ENCODE peak calls at places on chromosome 18, in five cellular contexts. K, D, B, G and C are unnamed samples.

GRCh38 chr18:79458131-79458838 is 62.6 kb downstream of the NFATC1 start:
- DNase-seq in K (no peak), D (peak; percentile 92), B (no peak), G (peak; percentile 72), C (no peak)

GRCh38 chr18:27276479-27276878 is 91.4 kb upstream of the CHST9 start:
- DNase-seq in K (no peak), D (no peak), B (no peak), G (no peak), C (no peak)

GRCh38 chr18:23872701-23873550 is 141.6 kb upstream of the TTC39C start:
- DNase-seq in K (peak; percentile 17), D (no peak), B (no peak), G (no peak), C (no peak)

GRCh38 chr18:62543021-62543420 is 20.2 kb downstream of the ZCCHC2 start:
- DNase-seq in K (no peak), D (no peak), B (no peak), G (no peak), C (no peak)

GRCh38 chr18:48022531-48023330 is 92.3 kb upstream of the SMAD2 start:
- DNase-seq in K (peak; percentile 35), D (peak; percentile 57), B (no peak), G (peak; percentile 76), C (no peak)

GRCh38 chr18:73235491-73235890 is 367.7 kb upstream of the NETO1 start:
- DNase-seq in K (no peak), D (no peak), B (no peak), G (no peak), C (no peak)

GRCh38 chr18:62452280-62452824 is 70.5 kb upstream of the ZCCHC2 start:
- DNase-seq in K (no peak), D (no peak), B (no peak), G (no peak), C (peak; percentile 52)

GRCh38 chr18:62881509-62882016 is 166.2 kb downstream of the PHLPP1 start:
- DNase-seq in K (no peak), D (no peak), B (no peak), G (no peak), C (peak; percentile 30)

GRCh38 chr18:27501651-27502050 is 316.5 kb upstream of the CHST9 start:
- DNase-seq in K (no peak), D (no peak), B (no peak), G (no peak), C (no peak)

GRCh38 chr18:74745658-74746403 is 148.2 kb downstream of the ZNF407 start:
- DNase-seq in K (no peak), D (no peak), B (no peak), G (no peak), C (no peak)